ENCODE peak calls at places on chromosomes 7 and 10, in five cellular contexts. J, L, E, O and C are unnamed samples. For H3K4me1, the result is how much of the 10 kb centered on the place peaks cover.

GRCh38 chr7:157577061-157577460 is 240.3 kb downstream of the DNAJB6 start:
- DNase-seq in J (no peak), L (no peak), E (no peak), O (no peak), C (no peak)

GRCh38 chr7:90698616-90699015 is 102.5 kb downstream of the CDK14 start:
- DNase-seq in J (no peak), L (no peak), E (no peak), O (no peak), C (no peak)

GRCh38 chr7:40604601-40605438 is 470.0 kb downstream of the SUGCT start:
- DNase-seq in J (peak), L (peak), E (peak), O (peak), C (no peak)

GRCh38 chr7:111736475-111736874 is 174.2 kb upstream of the IMMP2L start:
- DNase-seq in J (no peak), L (no peak), E (no peak), O (no peak), C (no peak)

GRCh38 chr10:101280511-101280910 is 51.2 kb upstream of the LBX1 start:
- DNase-seq in J (no peak), L (no peak), E (no peak), O (no peak), C (no peak)

GRCh38 chr7:55185321-55185802 is 166.5 kb downstream of the EGFR start:
- DNase-seq in J (no peak), L (no peak), E (no peak), O (no peak), C (peak)

GRCh38 chr10:73591935-73592699 is 975 bp upstream of the USP54 start:
- DNase-seq in J (peak), L (no peak), E (peak), O (peak), C (peak)

GRCh38 chr7:120729300-120729699 is 128.6 kb downstream of the TSPAN12 start:
- DNase-seq in J (no peak), L (no peak), E (peak), O (no peak), C (no peak)

GRCh38 chr10:11351801-11352200 is 259.6 kb downstream of the USP6NL start:
- DNase-seq in J (no peak), L (no peak), E (no peak), O (no peak), C (no peak)

GRCh38 chr7:147261693-147262092 is 1145.1 kb downstream of the CNTNAP2 start:
- DNase-seq in J (no peak), L (no peak), E (no peak), O (no peak), C (no peak)

GRCh38 chr7:128886391-128887168 is 23.9 kb downstream of the ATP6V1F start:
- DNase-seq in J (no peak), L (peak), E (no peak), O (no peak), C (no peak)

GRCh38 chr10:116044722-116045374 is 228.2 kb downstream of the GFRA1 start:
- DNase-seq in J (no peak), L (no peak), E (no peak), O (no peak), C (no peak)

GRCh38 chr7:75653651-75654050 is 85.1 kb downstream of the HIP1 start:
- DNase-seq in J (no peak), L (no peak), E (no peak), O (no peak), C (no peak)

GRCh38 chr10:21673668-21674067 is 139.6 kb downstream of the MLLT10 start:
- DNase-seq in J (no peak), L (no peak), E (no peak), O (no peak), C (no peak)

GRCh38 chr10:77374189-77374656 is 263.4 kb downstream of the KCNMA1 start:
- DNase-seq in J (no peak), L (no peak), E (no peak), O (no peak), C (peak)

GRCh38 chr7:155620497-155620896 is 24.0 kb upstream of the RBM33 start:
- DNase-seq in J (no peak), L (no peak), E (no peak), O (no peak), C (no peak)

GRCh38 chr7:3747452-3747851 is 446.4 kb downstream of the SDK1 start:
- DNase-seq in J (no peak), L (no peak), E (no peak), O (no peak), C (no peak)

GRCh38 chr10:16509996-16510395 is 11.7 kb downstream of the C1QL3 start:
- DNase-seq in J (no peak), L (no peak), E (no peak), O (no peak), C (no peak)

GRCh38 chr7:138449580-138449979 is 10.5 kb upstream of the TRIM24 start:
- DNase-seq in J (no peak), L (no peak), E (no peak), O (no peak), C (no peak)

GRCh38 chr7:66739953-66740301 is 606 bp upstream of the RABGEF1 start:
- DNase-seq in J (no peak), L (no peak), E (no peak), O (no peak), C (peak)

GRCh38 chr10:69869291-69869841 is 67.7 kb downstream of the COL13A1 start:
- DNase-seq in J (no peak), L (no peak), E (peak), O (peak), C (peak)

GRCh38 chr7:27808626-27809025 is 68.7 kb downstream of the TAX1BP1 start:
- DNase-seq in J (no peak), L (no peak), E (no peak), O (no peak), C (no peak)

GRCh38 chr10:77873558-77874380 is 52.8 kb downstream of the DLG5 start:
- DNase-seq in J (no peak), L (no peak), E (peak), O (peak), C (peak)

GRCh38 chr7:11830582-11831382 is 1.2 kb downstream of the THSD7A start:
- DNase-seq in J (no peak), L (no peak), E (no peak), O (no peak), C (no peak)

GRCh38 chr7:104980969-104981670 is 32.9 kb upstream of the KMT2E start:
- DNase-seq in J (peak), L (no peak), E (no peak), O (peak), C (no peak)

GRCh38 chr7:104976966-104977636 is 36.9 kb upstream of the KMT2E start:
- DNase-seq in J (no peak), L (no peak), E (no peak), O (no peak), C (no peak)

GRCh38 chr7:104978460-104978859 is 35.5 kb upstream of the KMT2E start:
- DNase-seq in J (no peak), L (no peak), E (no peak), O (no peak), C (peak)

GRCh38 chr7:104980440-104980839 is 33.6 kb upstream of the KMT2E start:
- DNase-seq in J (no peak), L (no peak), E (no peak), O (no peak), C (no peak)

GRCh38 chr7:104979167-104979841 is 34.7 kb upstream of the KMT2E start:
- DNase-seq in J (peak), L (no peak), E (no peak), O (no peak), C (peak)
- H3K4me1 ChIP-seq in J (under half), L (under half), E (half or more), O (under half), C (half or more)

GRCh38 chr7:83796760-83797159 is 147.8 kb upstream of the SEMA3E start:
- DNase-seq in J (no peak), L (no peak), E (no peak), O (no peak), C (no peak)
- H3K4me1 ChIP-seq in J (under half), L (under half), E (under half), O (under half), C (under half)

GRCh38 chr7:77806425-77806824 is 7.9 kb downstream of the PHTF2 start:
- DNase-seq in J (no peak), L (no peak), E (no peak), O (no peak), C (no peak)

GRCh38 chr7:77811895-77812685 is 13.5 kb downstream of the PHTF2 start:
- DNase-seq in J (no peak), L (no peak), E (no peak), O (no peak), C (no peak)

GRCh38 chr7:77802557-77803410 is 4.2 kb downstream of the PHTF2 start:
- DNase-seq in J (no peak), L (no peak), E (no peak), O (no peak), C (no peak)

GRCh38 chr7:77813180-77813579 is 14.6 kb downstream of the PHTF2 start:
- DNase-seq in J (no peak), L (no peak), E (no peak), O (no peak), C (no peak)

DNA sequence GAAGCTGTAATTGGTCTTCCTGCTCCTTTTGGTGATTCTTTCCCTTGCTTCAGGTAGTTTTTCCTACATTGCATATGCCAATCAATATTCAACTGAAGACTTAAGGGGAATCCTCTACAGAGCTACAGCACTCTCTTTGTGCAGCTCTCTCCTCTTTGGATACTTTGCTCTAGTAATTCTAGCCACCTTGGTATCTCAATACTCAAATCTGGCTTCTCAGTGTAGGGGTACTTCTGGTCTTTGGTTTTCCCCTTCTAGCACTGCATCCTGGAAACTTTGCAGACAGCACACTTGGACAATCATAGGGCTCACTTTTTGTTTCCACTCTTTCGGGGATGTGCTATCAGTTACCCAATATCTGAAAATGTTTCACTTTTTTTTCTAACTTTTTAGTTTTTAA is 9.9 kb downstream of the PHTF2 start:
- DNase-seq in J (no peak), L (no peak), E (no peak), O (no peak), C (no peak)
- H3K4me1 ChIP-seq in J (under half), L (under half), E (under half), O (under half), C (under half)

GRCh38 chr10:80473096-80473657 is 19.1 kb downstream of the TSPAN14 start:
- DNase-seq in J (no peak), L (no peak), E (no peak), O (no peak), C (no peak)

GRCh38 chr10:80472234-80473095 is 18.4 kb downstream of the TSPAN14 start:
- DNase-seq in J (no peak), L (no peak), E (no peak), O (no peak), C (no peak)

GRCh38 chr10:80474920-80475319 is 20.8 kb downstream of the TSPAN14 start:
- DNase-seq in J (no peak), L (no peak), E (no peak), O (no peak), C (no peak)

GRCh38 chr10:80474597-80474910 is 20.4 kb downstream of the TSPAN14 start:
- DNase-seq in J (no peak), L (no peak), E (no peak), O (no peak), C (no peak)

DNA sequence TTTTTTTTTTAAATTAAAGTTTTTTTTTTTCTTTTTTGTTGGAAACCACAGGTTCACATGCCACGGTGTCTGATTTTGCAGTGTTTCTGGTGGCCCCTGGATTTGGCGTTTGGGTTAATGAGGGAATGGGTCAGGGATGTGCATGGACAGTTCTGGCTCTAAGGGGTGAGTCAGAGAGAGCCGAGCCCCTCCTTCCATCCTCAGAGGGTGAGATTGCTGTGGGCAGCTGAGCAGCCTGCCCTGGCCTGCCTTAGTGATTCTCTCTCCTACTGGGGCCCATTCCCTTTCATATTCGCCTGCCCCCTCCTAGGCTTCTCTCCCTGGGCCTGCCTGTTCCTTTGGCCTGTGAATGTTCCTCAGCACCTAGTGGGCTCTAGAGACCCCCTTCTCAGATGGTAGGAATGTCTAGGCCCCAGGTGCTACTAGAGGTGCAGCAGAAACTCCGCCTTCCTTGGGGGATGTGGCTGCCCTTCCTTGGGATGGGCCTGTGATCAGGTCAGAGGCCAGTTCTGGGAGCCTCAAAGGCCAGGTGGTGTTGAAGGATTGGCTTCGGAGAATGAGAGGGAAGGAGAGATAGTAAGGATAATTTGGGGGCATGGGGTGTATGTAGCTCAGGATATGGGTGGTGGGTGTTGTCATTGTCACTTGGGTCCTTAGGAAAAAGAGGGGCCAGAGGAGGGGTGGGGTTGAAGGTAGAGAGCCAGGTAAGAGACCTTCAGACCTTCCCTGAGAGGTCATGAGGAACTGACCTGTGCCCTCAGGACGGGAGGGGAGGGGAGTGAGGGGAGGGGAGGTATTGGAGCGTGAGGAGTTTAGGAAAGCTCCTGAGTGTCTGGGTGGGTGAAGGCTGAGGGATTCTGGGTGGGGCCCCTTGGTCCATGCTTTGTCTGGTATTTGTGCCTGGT is 19.8 kb downstream of the TSPAN14 start:
- DNase-seq in J (no peak), L (no peak), E (no peak), O (no peak), C (no peak)
- H3K4me1 ChIP-seq in J (under half), L (under half), E (half or more), O (half or more), C (under half)

GRCh38 chr10:86673216-86673826 is 5.0 kb downstream of the LDB3 start:
- DNase-seq in J (no peak), L (no peak), E (no peak), O (no peak), C (no peak)

GRCh38 chr10:86671419-86671818 is 3.1 kb downstream of the LDB3 start:
- DNase-seq in J (no peak), L (no peak), E (peak), O (no peak), C (no peak)

GRCh38 chr10:86670876-86671275 is 2.6 kb downstream of the LDB3 start:
- DNase-seq in J (no peak), L (no peak), E (no peak), O (no peak), C (no peak)

GRCh38 chr10:86670290-86670811 is 2.0 kb downstream of the LDB3 start:
- DNase-seq in J (no peak), L (no peak), E (no peak), O (no peak), C (no peak)

DNA sequence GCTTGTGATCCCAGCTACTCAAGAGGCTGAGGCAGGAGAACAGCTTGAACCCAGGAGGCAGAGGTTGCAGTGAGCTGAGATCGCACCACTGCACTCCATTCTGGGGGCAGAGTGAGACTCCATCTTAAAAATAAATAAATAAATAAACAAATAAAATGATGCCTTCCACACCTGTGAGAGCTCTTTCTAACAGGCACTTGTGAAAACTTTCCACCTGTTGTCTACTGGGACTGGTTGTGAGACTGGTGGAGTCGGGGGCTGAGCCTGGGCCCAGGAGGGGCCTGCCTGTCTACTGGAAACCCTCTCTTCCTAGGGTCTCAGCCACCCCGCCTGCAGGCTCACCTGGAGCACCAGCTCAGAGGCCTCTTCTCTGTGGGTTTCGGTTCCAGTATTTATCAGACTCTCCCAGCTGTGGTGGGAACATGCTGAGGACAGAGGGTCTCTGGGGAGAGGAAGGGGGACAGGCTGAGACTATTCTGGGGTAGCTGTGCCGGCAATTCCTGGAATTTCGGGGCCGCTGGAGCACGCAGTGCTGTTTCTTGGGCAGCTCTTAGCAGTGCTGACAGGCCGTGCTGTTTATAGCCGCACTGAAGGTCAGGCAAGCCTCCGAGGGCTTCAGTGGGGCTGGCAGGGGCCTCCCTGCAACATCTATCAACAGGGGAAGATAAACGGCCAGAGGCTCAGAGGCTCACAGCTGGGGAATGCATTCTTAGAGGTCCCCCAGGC is 3.8 kb downstream of the LDB3 start:
- DNase-seq in J (no peak), L (no peak), E (no peak), O (no peak), C (no peak)
- H3K4me1 ChIP-seq in J (under half), L (under half), E (under half), O (under half), C (under half)